ENCODE peak calls at places on chromosomes 4 and X, in four cellular contexts. E is lower leg skin; L is brain microvascular endothelial cell; X is stimulated activated CD8-positive, alpha-beta memory T cell treated with anti-CD3 and anti-CD28 coated beads, Interleukin-15, amount 100 ng/mL, for 4 hours. R is an unnamed sample.

GRCh38 chr4:127370495-127371069 is 262.2 kb upstream of the INTU start:
- DNase-seq in X (no peak), E (no peak), L (no peak), R (peak; percentile 39)

GRCh38 chr4:98639523-98639922 is 18.9 kb downstream of the TSPAN5 start:
- DNase-seq in L (no peak), X (no peak), E (no peak), R (no peak)

GRCh38 chr4:108426493-108426892 is 193.9 kb upstream of the RPL34 start:
- DNase-seq in E (no peak), L (peak; percentile 31), X (no peak), R (peak; percentile 20)

GRCh38 chrX:51571821-51572220 is 46.9 kb downstream of the CENPVL3 start:
- DNase-seq in X (no peak), E (no peak), L (no peak), R (no peak)

GRCh38 chr4:102633100-102633499 is 127.7 kb downstream of the MANBA start:
- DNase-seq in L (no peak), E (no peak), X (no peak), R (no peak)

GRCh38 chr4:6641164-6641970 is 882 bp downstream of the MRFAP1 start:
- DNase-seq in L (peak; percentile 10), X (peak; percentile 19), E (peak; percentile 92), R (peak; percentile 7)

GRCh38 chrX:44570524-44570923 is 27.9 kb upstream of the FUNDC1 start:
- DNase-seq in X (no peak), L (peak; percentile 4), E (no peak), R (peak; percentile 3)

GRCh38 chrX:36867143-36867542 is 141.0 kb upstream of the FAM47C start:
- DNase-seq in X (no peak), L (peak; percentile 0), E (no peak), R (peak; percentile 24)

GRCh38 chr4:122689972-122690371 is 42.5 kb upstream of the BBS12 start:
- DNase-seq in X (no peak), L (no peak), E (no peak), R (no peak)

GRCh38 chr4:7023901-7024300 is 19.3 kb upstream of the TADA2B start:
- DNase-seq in L (no peak), E (no peak), X (no peak), R (no peak)

GRCh38 chr4:73944061-73944875 is 37.6 kb downstream of the PF4 start:
- DNase-seq in L (no peak), E (no peak), X (no peak), R (no peak)

GRCh38 chr4:141391293-141391692 is 170.6 kb downstream of the ZNF330 start:
- DNase-seq in X (no peak), L (no peak), E (no peak), R (no peak)

GRCh38 chrX:41347186-41347585 is 13.2 kb downstream of the DDX3X start:
- DNase-seq in X (no peak), L (no peak), E (no peak), R (no peak)

GRCh38 chr4:1718095-1718850 is 2.9 kb downstream of the TMEM129 start:
- DNase-seq in X (no peak), L (no peak), E (no peak), R (no peak)

GRCh38 chrX:131802836-131803626 is 220.1 kb upstream of the STK26 start:
- DNase-seq in L (no peak), E (peak; percentile 89), X (no peak), R (no peak)

GRCh38 chrX:55161581-55161980 is 58.6 kb upstream of the PAGE5 start:
- DNase-seq in E (no peak), X (no peak), L (no peak), R (no peak)

GRCh38 chr4:185144601-185145240 is 1.7 kb downstream of the SLC25A4 start:
- DNase-seq in L (no peak), E (no peak), X (no peak), R (no peak)

GRCh38 chr4:41142946-41143720 is 71.2 kb downstream of the APBB2 start:
- DNase-seq in E (no peak), X (no peak), L (peak; percentile 82), R (peak; percentile 84)

GRCh38 chrX:109774706-109775105 is 41.6 kb upstream of the ACSL4 start:
- DNase-seq in L (peak; percentile 71), E (no peak), X (no peak), R (peak; percentile 42)

GRCh38 chr4:18366762-18367358 is 345.3 kb upstream of the LCORL start:
- DNase-seq in X (no peak), E (no peak), L (peak; percentile 2), R (no peak)

GRCh38 chr4:84644087-84644486 is 61.2 kb downstream of the CDS1 start:
- DNase-seq in X (no peak), E (no peak), L (no peak), R (no peak)

GRCh38 chr4:95963456-95963855 is 123.6 kb downstream of the PDHA2 start:
- DNase-seq in E (no peak), L (no peak), X (no peak), R (no peak)

GRCh38 chr4:5722328-5722727 is 11.3 kb downstream of the EVC start:
- DNase-seq in E (no peak), X (no peak), L (peak; percentile 22), R (peak; percentile 98)

GRCh38 chr4:142043509-142043908 is 407.1 kb downstream of the IL15 start:
- DNase-seq in L (peak; percentile 12), X (no peak), E (no peak), R (peak; percentile 30)

GRCh38 chr4:1706358-1706757 is 5.8 kb downstream of the SLBP start:
- DNase-seq in L (no peak), X (no peak), E (no peak), R (no peak)

GRCh38 chrX:20547649-20548051 is 280.9 kb upstream of the RPS6KA3 start:
- DNase-seq in X (no peak), L (peak; percentile 38), E (no peak), R (peak; percentile 60)